ENCODE peak calls at places on chromosomes 2 and 18, in ten cellular contexts. One of them, this sample, is unnamed.

GRCh38 chr18:34806527-34806926 is 96.4 kb downstream of the DTNA start:
- DNase-seq in substantia nigra: no peak
- DNase-seq in HTR-8/SVneo: no peak
- DNase-seq in OCI-M1: no peak
- DNase-seq in AG08396: no peak
- DNase-seq in activated CD4-positive, alpha-beta T cell treated with anti-CD3 and anti-CD28 coated beads, Interleukin-2, amount 50 U/mL, for 4 hours: no peak
- DNase-seq in NCI-H748 treated with DMSO at 0.1 percent for 48 hours: no peak
- DNase-seq in K562: no peak
- DNase-seq in A549: no peak
- DNase-seq in left lung: no peak
- DNase-seq in this sample: no peak

GRCh38 chr2:217990389-217990788 is 12.4 kb downstream of the TNS1 start:
- DNase-seq in substantia nigra: no peak
- DNase-seq in HTR-8/SVneo: no peak
- DNase-seq in OCI-M1: no peak
- DNase-seq in AG08396: no peak
- DNase-seq in activated CD4-positive, alpha-beta T cell treated with anti-CD3 and anti-CD28 coated beads, Interleukin-2, amount 50 U/mL, for 4 hours: no peak
- DNase-seq in NCI-H748 treated with DMSO at 0.1 percent for 48 hours: no peak
- DNase-seq in K562: no peak
- DNase-seq in A549: no peak
- DNase-seq in left lung: no peak
- DNase-seq in this sample: no peak

GRCh38 chr2:208112969-208113368 is 11.4 kb downstream of the CRYGD start:
- DNase-seq in substantia nigra: no peak
- DNase-seq in HTR-8/SVneo: no peak
- DNase-seq in OCI-M1: no peak
- DNase-seq in AG08396: no peak
- DNase-seq in activated CD4-positive, alpha-beta T cell treated with anti-CD3 and anti-CD28 coated beads, Interleukin-2, amount 50 U/mL, for 4 hours: no peak
- DNase-seq in NCI-H748 treated with DMSO at 0.1 percent for 48 hours: peak; percentile 63
- DNase-seq in K562: no peak
- DNase-seq in A549: no peak
- DNase-seq in left lung: no peak
- DNase-seq in this sample: no peak

GRCh38 chr2:100276716-100277115 is 45.6 kb downstream of the LONRF2 start:
- DNase-seq in substantia nigra: no peak
- DNase-seq in HTR-8/SVneo: no peak
- DNase-seq in OCI-M1: no peak
- DNase-seq in AG08396: no peak
- DNase-seq in activated CD4-positive, alpha-beta T cell treated with anti-CD3 and anti-CD28 coated beads, Interleukin-2, amount 50 U/mL, for 4 hours: no peak
- DNase-seq in NCI-H748 treated with DMSO at 0.1 percent for 48 hours: no peak
- DNase-seq in K562: no peak
- DNase-seq in A549: no peak
- DNase-seq in left lung: no peak
- DNase-seq in this sample: no peak

GRCh38 chr2:60104514-60105501 is 448.6 kb downstream of the BCL11A start:
- DNase-seq in substantia nigra: no peak
- DNase-seq in HTR-8/SVneo: no peak
- DNase-seq in OCI-M1: no peak
- DNase-seq in AG08396: no peak
- DNase-seq in activated CD4-positive, alpha-beta T cell treated with anti-CD3 and anti-CD28 coated beads, Interleukin-2, amount 50 U/mL, for 4 hours: no peak
- DNase-seq in NCI-H748 treated with DMSO at 0.1 percent for 48 hours: no peak
- DNase-seq in K562: no peak
- DNase-seq in A549: no peak
- DNase-seq in left lung: no peak
- DNase-seq in this sample: no peak

GRCh38 chr18:74472312-74472711 is 15.2 kb upstream of the DIPK1C start:
- DNase-seq in substantia nigra: no peak
- DNase-seq in HTR-8/SVneo: no peak
- DNase-seq in OCI-M1: no peak
- DNase-seq in AG08396: no peak
- DNase-seq in activated CD4-positive, alpha-beta T cell treated with anti-CD3 and anti-CD28 coated beads, Interleukin-2, amount 50 U/mL, for 4 hours: no peak
- DNase-seq in NCI-H748 treated with DMSO at 0.1 percent for 48 hours: no peak
- DNase-seq in K562: no peak
- DNase-seq in A549: no peak
- DNase-seq in left lung: no peak
- DNase-seq in this sample: no peak

GRCh38 chr2:25740810-25741381 is 67.5 kb upstream of the DTNB start:
- DNase-seq in substantia nigra: no peak
- DNase-seq in HTR-8/SVneo: no peak
- DNase-seq in OCI-M1: no peak
- DNase-seq in AG08396: no peak
- DNase-seq in activated CD4-positive, alpha-beta T cell treated with anti-CD3 and anti-CD28 coated beads, Interleukin-2, amount 50 U/mL, for 4 hours: no peak
- DNase-seq in NCI-H748 treated with DMSO at 0.1 percent for 48 hours: no peak
- DNase-seq in K562: no peak
- DNase-seq in A549: no peak
- DNase-seq in left lung: no peak
- DNase-seq in this sample: no peak

GRCh38 chr2:134685967-134686366 is 32.8 kb downstream of the TMEM163 start:
- DNase-seq in substantia nigra: no peak
- DNase-seq in HTR-8/SVneo: no peak
- DNase-seq in OCI-M1: no peak
- DNase-seq in AG08396: no peak
- DNase-seq in activated CD4-positive, alpha-beta T cell treated with anti-CD3 and anti-CD28 coated beads, Interleukin-2, amount 50 U/mL, for 4 hours: no peak
- DNase-seq in NCI-H748 treated with DMSO at 0.1 percent for 48 hours: no peak
- DNase-seq in K562: no peak
- DNase-seq in A549: no peak
- DNase-seq in left lung: no peak
- DNase-seq in this sample: no peak

GRCh38 chr2:121363632-121364420 is 78.8 kb upstream of the TFCP2L1 start:
- DNase-seq in substantia nigra: no peak
- DNase-seq in HTR-8/SVneo: no peak
- DNase-seq in OCI-M1: no peak
- DNase-seq in AG08396: peak; percentile 75
- DNase-seq in activated CD4-positive, alpha-beta T cell treated with anti-CD3 and anti-CD28 coated beads, Interleukin-2, amount 50 U/mL, for 4 hours: no peak
- DNase-seq in NCI-H748 treated with DMSO at 0.1 percent for 48 hours: no peak
- DNase-seq in K562: no peak
- DNase-seq in A549: peak; percentile 16
- DNase-seq in left lung: no peak
- DNase-seq in this sample: no peak

GRCh38 chr2:217988014-217988839 is 14.6 kb downstream of the TNS1 start:
- DNase-seq in substantia nigra: peak; percentile 73
- DNase-seq in HTR-8/SVneo: peak; percentile 75
- DNase-seq in OCI-M1: peak; percentile 76
- DNase-seq in AG08396: no peak
- DNase-seq in activated CD4-positive, alpha-beta T cell treated with anti-CD3 and anti-CD28 coated beads, Interleukin-2, amount 50 U/mL, for 4 hours: peak; percentile 40
- DNase-seq in NCI-H748 treated with DMSO at 0.1 percent for 48 hours: peak; percentile 46
- DNase-seq in K562: peak; percentile 68
- DNase-seq in A549: peak; percentile 56
- DNase-seq in left lung: peak; percentile 88
- DNase-seq in this sample: peak; percentile 86

GRCh38 chr18:26656944-26657536 is 108.7 kb upstream of the KCTD1 start:
- DNase-seq in substantia nigra: peak; percentile 60
- DNase-seq in HTR-8/SVneo: peak; percentile 12
- DNase-seq in OCI-M1: peak; percentile 65
- DNase-seq in AG08396: peak; percentile 83
- DNase-seq in activated CD4-positive, alpha-beta T cell treated with anti-CD3 and anti-CD28 coated beads, Interleukin-2, amount 50 U/mL, for 4 hours: no peak
- DNase-seq in NCI-H748 treated with DMSO at 0.1 percent for 48 hours: peak; percentile 59
- DNase-seq in K562: no peak
- DNase-seq in A549: peak; percentile 48
- DNase-seq in left lung: peak; percentile 79
- DNase-seq in this sample: peak; percentile 49

GRCh38 chr2:138867341-138867740 is 87.2 kb upstream of the NXPH2 start:
- DNase-seq in substantia nigra: no peak
- DNase-seq in HTR-8/SVneo: no peak
- DNase-seq in OCI-M1: no peak
- DNase-seq in AG08396: no peak
- DNase-seq in activated CD4-positive, alpha-beta T cell treated with anti-CD3 and anti-CD28 coated beads, Interleukin-2, amount 50 U/mL, for 4 hours: no peak
- DNase-seq in NCI-H748 treated with DMSO at 0.1 percent for 48 hours: no peak
- DNase-seq in K562: no peak
- DNase-seq in A549: no peak
- DNase-seq in left lung: no peak
- DNase-seq in this sample: no peak

GRCh38 chr2:190069936-190070696 is 7.6 kb upstream of the MSTN start:
- DNase-seq in substantia nigra: no peak
- DNase-seq in HTR-8/SVneo: peak; percentile 25
- DNase-seq in OCI-M1: peak; percentile 87
- DNase-seq in AG08396: peak; percentile 16
- DNase-seq in activated CD4-positive, alpha-beta T cell treated with anti-CD3 and anti-CD28 coated beads, Interleukin-2, amount 50 U/mL, for 4 hours: no peak
- DNase-seq in NCI-H748 treated with DMSO at 0.1 percent for 48 hours: peak; percentile 65
- DNase-seq in K562: peak; percentile 9
- DNase-seq in A549: peak; percentile 74
- DNase-seq in left lung: no peak
- DNase-seq in this sample: no peak

This sample was measured in HuH-7.5.